ENCODE peak calls at places on chromosomes 4 and X, in seven cellular contexts. O is GM12878, S is PC-3, K is K562, U is astrocyte of the cerebellum, N is Caco-2, J is adipocyte. E is an unnamed sample.

GRCh38 chrX:13293700-13294099 is 26.2 kb downstream of the ATXN3L start:
- DNase-seq in O (no peak), S (peak; percentile 3), K (no peak), U (no peak), N (no peak), J (peak; percentile 3), E (no peak)

GRCh38 chr4:87911252-87911774 is 64.2 kb upstream of the SPP1 start:
- DNase-seq in O (no peak), S (no peak), K (no peak), U (no peak), N (peak; percentile 5), J (peak; percentile 15), E (no peak)

GRCh38 chr4:55758081-55758480 is 61.5 kb upstream of the EXOC1L start:
- DNase-seq in O (no peak), S (no peak), K (no peak), U (no peak), N (no peak), J (no peak), E (no peak)

GRCh38 chrX:25017667-25018247 is 2.0 kb upstream of the ARX start:
- DNase-seq in O (no peak), S (no peak), K (no peak), U (no peak), N (peak; percentile 18), J (no peak), E (no peak)

GRCh38 chrX:55120767-55121358 is 32.0 kb downstream of the PAGE2 start:
- DNase-seq in O (no peak), S (no peak), K (peak; percentile 14), U (no peak), N (no peak), J (peak; percentile 0), E (no peak)

GRCh38 chr4:85837334-85837733 is 362.4 kb downstream of the ARHGAP24 start:
- DNase-seq in O (no peak), S (no peak), K (no peak), U (no peak), N (no peak), J (peak; percentile 38), E (no peak)

GRCh38 chr4:13527192-13527982 is 16.9 kb downstream of the NKX3-2 start:
- DNase-seq in O (no peak), S (no peak), K (peak; percentile 4), U (no peak), N (no peak), J (no peak), E (no peak)

GRCh38 chrX:17291141-17291900 is 83.7 kb upstream of the NHS start:
- DNase-seq in O (no peak), S (peak; percentile 64), K (no peak), U (no peak), N (peak; percentile 2), J (no peak), E (no peak)

GRCh38 chrX:105645667-105646354 is 176.5 kb upstream of the NRK start:
- DNase-seq in O (no peak), S (peak; percentile 45), K (no peak), U (no peak), N (no peak), J (peak; percentile 20), E (no peak)

GRCh38 chrX:133413218-133413925 is 1.9 kb downstream of the GPC4 start:
- DNase-seq in O (no peak), S (no peak), K (no peak), U (no peak), N (no peak), J (peak; percentile 18), E (no peak)

GRCh38 chr4:52028970-52029369 is 8.8 kb upstream of the LRRC66 start:
- DNase-seq in O (no peak), S (peak; percentile 96), K (no peak), U (peak; percentile 62), N (no peak), J (peak; percentile 74), E (peak; percentile 29)

GRCh38 chr4:11774346-11774745 is 345.7 kb upstream of the HS3ST1 start:
- DNase-seq in O (no peak), S (no peak), K (no peak), U (no peak), N (no peak), J (peak; percentile 72), E (no peak)

GRCh38 chr4:183057255-183057654 is 41.8 kb upstream of the WWC2 start:
- DNase-seq in O (no peak), S (no peak), K (no peak), U (no peak), N (no peak), J (no peak), E (no peak)

GRCh38 chr4:102599887-102600286 is 98.7 kb downstream of the NFKB1 start:
- DNase-seq in O (no peak), S (no peak), K (no peak), U (no peak), N (no peak), J (peak; percentile 22), E (no peak)

GRCh38 chr4:16206301-16206700 is 20.0 kb downstream of the TAPT1 start:
- DNase-seq in O (no peak), S (no peak), K (no peak), U (no peak), N (no peak), J (no peak), E (no peak)

GRCh38 chr4:739569-739968 is 33.9 kb downstream of the PCGF3 start:
- DNase-seq in O (no peak), S (no peak), K (no peak), U (no peak), N (no peak), J (no peak), E (no peak)

GRCh38 chr4:602559-602942 is 22.8 kb upstream of the PDE6B start:
- DNase-seq in O (no peak), S (peak; percentile 80), K (peak; percentile 61), U (no peak), N (peak; percentile 78), J (no peak), E (no peak)

GRCh38 chr4:113080050-113080449 is 30.6 kb downstream of the ANK2 start:
- DNase-seq in O (no peak), S (no peak), K (no peak), U (no peak), N (peak; percentile 62), J (peak; percentile 7), E (no peak)

GRCh38 chrX:47815901-47816845 is 20.5 kb upstream of the ZNF81 start:
- DNase-seq in O (no peak), S (no peak), K (no peak), U (no peak), N (no peak), J (peak; percentile 13), E (no peak)

GRCh38 chr4:186587416-186588018 is 32.1 kb upstream of the MTNR1A start:
- DNase-seq in O (no peak), S (peak; percentile 54), K (peak; percentile 61), U (peak; percentile 46), N (peak; percentile 69), J (peak; percentile 87), E (no peak)

GRCh38 chrX:73214366-73215094 is at the start of gene NAP1L2:
- DNase-seq in O (no peak), S (peak; percentile 77), K (no peak), U (peak; percentile 23), N (peak; percentile 5), J (peak; percentile 8), E (no peak)

GRCh38 chr4:72899621-72900020 is 169.9 kb downstream of the COX18 start:
- DNase-seq in O (no peak), S (no peak), K (no peak), U (no peak), N (no peak), J (no peak), E (no peak)

DNA sequence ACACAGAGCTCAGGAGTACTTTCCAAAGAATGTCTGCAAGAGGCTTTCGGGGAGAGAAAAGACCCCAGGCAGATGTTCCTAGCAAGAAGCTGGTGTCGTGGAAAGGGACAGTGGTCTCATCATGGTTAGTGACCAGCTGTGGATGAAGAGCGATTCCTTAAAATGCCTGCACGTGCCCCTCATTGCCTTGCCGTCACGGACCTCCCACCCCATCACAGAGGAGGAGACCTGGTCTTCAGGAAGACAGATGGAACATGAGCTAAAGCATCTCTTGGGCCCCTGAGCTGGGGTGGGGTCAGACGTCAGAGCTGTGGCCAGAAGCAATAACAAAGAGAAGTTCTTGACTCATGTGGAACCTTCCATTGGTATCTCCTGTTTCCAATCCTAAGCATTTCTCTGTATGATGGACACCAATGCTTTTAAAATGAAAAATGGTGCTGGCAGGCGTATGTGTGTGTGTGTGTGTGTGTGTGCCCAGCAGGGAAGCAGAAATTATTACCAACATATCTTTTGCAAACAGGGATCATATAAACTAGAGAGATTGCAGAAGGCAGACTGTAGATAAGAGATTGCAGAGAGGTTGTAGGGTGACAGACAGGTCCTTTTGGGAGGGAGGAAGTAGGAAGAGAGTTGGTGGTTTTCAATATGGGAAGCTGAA is 25.2 kb upstream of the ASMTL start:
- DNase-seq in O (no peak), S (no peak), K (no peak), U (no peak), N (no peak), J (no peak), E (no peak)
- H3K4me3 ChIP-seq in O (no peak overlapping the region), S (no peak overlapping the region), K (no peak overlapping the region), U (no peak overlapping the region), N (no peak overlapping the region), J (no peak overlapping the region), E (no peak overlapping the region)

GRCh38 chrX:103747199-103747598 is 29.4 kb upstream of the PLP1 start:
- DNase-seq in O (no peak), S (no peak), K (no peak), U (no peak), N (no peak), J (no peak), E (no peak)
- H3K4me3 ChIP-seq in O (no peak overlapping the region), S (no peak overlapping the region), K (no peak overlapping the region), U (no peak overlapping the region), N (no peak overlapping the region), J (no peak overlapping the region), E (no peak overlapping the region)

GRCh38 chrX:39873111-39873510 is 224.6 kb downstream of the BCOR start:
- DNase-seq in O (no peak), S (peak; percentile 30), K (no peak), U (no peak), N (no peak), J (no peak), E (no peak)
- H3K4me3 ChIP-seq in O (no peak overlapping the region), S (no peak overlapping the region), K (no peak overlapping the region), U (no peak overlapping the region), N (no peak overlapping the region), J (no peak overlapping the region), E (no peak overlapping the region)

GRCh38 chr4:107183155-107183774 is 147.2 kb upstream of the DKK2 start:
- DNase-seq in O (peak; percentile 3), S (peak; percentile 61), K (peak; percentile 46), U (peak; percentile 43), N (peak; percentile 57), J (peak; percentile 91), E (peak; percentile 29)
- H3K4me3 ChIP-seq in O (no peak overlapping the region), S (no peak overlapping the region), K (no peak overlapping the region), U (no peak overlapping the region), N (no peak overlapping the region), J (no peak overlapping the region), E (no peak overlapping the region)

GRCh38 chr4:89645512-89645911 is 191.4 kb downstream of the SNCA start:
- DNase-seq in O (no peak), S (no peak), K (no peak), U (no peak), N (peak; percentile 24), J (no peak), E (no peak)

GRCh38 chr4:89639395-89639794 is 197.6 kb downstream of the SNCA start:
- DNase-seq in O (no peak), S (no peak), K (no peak), U (no peak), N (no peak), J (no peak), E (no peak)

GRCh38 chr4:89640620-89641366 is 196.2 kb downstream of the SNCA start:
- DNase-seq in O (no peak), S (peak; percentile 10), K (peak; percentile 6), U (peak; percentile 9), N (peak; percentile 80), J (peak; percentile 59), E (peak; percentile 2)

GRCh38 chr4:89641367-89641687 is 195.6 kb downstream of the SNCA start:
- DNase-seq in O (no peak), S (no peak), K (no peak), U (no peak), N (no peak), J (no peak), E (no peak)
- H3K4me3 ChIP-seq in O (no peak overlapping the region), S (no peak overlapping the region), K (no peak overlapping the region), U (peak overlapping the region; percentile 17), N (peak overlapping the region; percentile 8), J (peak overlapping the region; percentile 73), E (no peak overlapping the region)